ENCODE peak calls at places on chromosomes 6 and 20, in four cellular contexts. R, L, J and G are unnamed samples.

GRCh38 chr6:149895702-149896310 is 2.1 kb downstream of the RAET1E start:
- DNase-seq in R (peak), L (peak), J (peak), G (no peak)

GRCh38 chr20:17725094-17725835 is 25.5 kb downstream of the BANF2 start:
- DNase-seq in R (no peak), L (no peak), J (no peak), G (no peak)

GRCh38 chr6:21751608-21752007 is 158.1 kb downstream of the SOX4 start:
- DNase-seq in R (no peak), L (no peak), J (no peak), G (no peak)

GRCh38 chr6:146305098-146305497 is 238.5 kb upstream of the RAB32 start:
- DNase-seq in R (no peak), L (peak), J (no peak), G (no peak)

GRCh38 chr20:17680128-17680835 is 1.8 kb downstream of the RRBP1 start:
- DNase-seq in R (peak), L (peak), J (peak), G (peak)

GRCh38 chr6:16799279-16800193 is 38.3 kb upstream of the ATXN1 start:
- DNase-seq in R (no peak), L (no peak), J (peak), G (no peak)

GRCh38 chr6:87391334-87391733 is 16.4 kb upstream of the CFAP206 start:
- DNase-seq in R (no peak), L (peak), J (peak), G (no peak)

GRCh38 chr6:133973109-133973971 is 20.3 kb downstream of the TBPL1 start:
- DNase-seq in R (no peak), L (peak), J (peak), G (peak)